ENCODE peak calls at places on chromosomes 2 and 18, in seven cellular contexts. E is AG10803, R is LoVo, X is fibroblast of gingiva, D is EL, H is iPS-NIHi11, S is GM20000. T is an unnamed sample.

GRCh38 chr2:24199968-24200590 is 25.2 kb downstream of the FAM228A start:
- DNase-seq in D (no peak), E (no peak), S (no peak), R (no peak), H (no peak), X (no peak), T (no peak)

GRCh38 chr2:237573721-237574415 is 7.5 kb downstream of the PRLH start:
- DNase-seq in R (no peak), H (no peak), S (no peak), E (no peak), X (no peak), D (no peak), T (no peak)

GRCh38 chr2:8448822-8449577 is 232.9 kb upstream of the ID2 start:
- DNase-seq in E (no peak), H (no peak), D (no peak), S (no peak), R (peak; percentile 14), X (no peak), T (no peak)

GRCh38 chr2:224584111-224584764 is 925 bp downstream of the CUL3 start:
- DNase-seq in D (peak; percentile 49), R (peak; percentile 7), H (peak; percentile 8), X (peak; percentile 21), E (peak; percentile 38), S (no peak), T (peak; percentile 31)

GRCh38 chr2:173972636-173973035 is 7.5 kb upstream of the SP3 start:
- DNase-seq in R (peak; percentile 76), S (no peak), H (no peak), D (peak; percentile 77), X (no peak), E (no peak), T (peak; percentile 95)

GRCh38 chr18:35777042-35777441 is 195.4 kb upstream of the RMP24 start:
- DNase-seq in D (no peak), S (no peak), R (peak; percentile 20), E (no peak), X (no peak), H (peak; percentile 31), T (peak; percentile 5)

GRCh38 chr2:170812716-170813585 is 3.7 kb upstream of the GAD1 start:
- DNase-seq in S (peak; percentile 67), X (peak; percentile 90), H (peak; percentile 73), R (peak; percentile 78), D (peak; percentile 75), E (peak; percentile 95), T (peak; percentile 94)

GRCh38 chr2:121398853-121399252 is 113.9 kb upstream of the TFCP2L1 start:
- DNase-seq in D (no peak), H (no peak), S (no peak), R (no peak), E (no peak), X (no peak), T (no peak)

GRCh38 chr2:66573866-66574265 is 138.9 kb downstream of the MEIS1 start:
- DNase-seq in D (peak; percentile 48), E (no peak), H (peak; percentile 61), X (no peak), S (no peak), R (no peak), T (no peak)

GRCh38 chr2:241519669-241520068 is 11.3 kb upstream of the STK25 start:
- DNase-seq in S (no peak), E (no peak), R (no peak), X (no peak), D (no peak), H (peak; percentile 17), T (no peak)

GRCh38 chr18:61727241-61727640 is 165.6 kb downstream of the RNF152 start:
- DNase-seq in D (peak; percentile 52), H (no peak), S (no peak), X (peak; percentile 12), E (peak; percentile 19), R (no peak), T (peak; percentile 4)

GRCh38 chr2:88355486-88355885 is 97.0 kb downstream of the FOXI3 start:
- DNase-seq in D (no peak), R (no peak), X (no peak), S (no peak), E (no peak), H (peak; percentile 33), T (no peak)

GRCh38 chr2:194822097-194822496 is 834.9 kb upstream of the SLC39A10 start:
- DNase-seq in E (no peak), D (no peak), X (no peak), R (no peak), S (no peak), H (no peak), T (no peak)

GRCh38 chr2:20615466-20616241 is 35.2 kb downstream of the HS1BP3 start:
- DNase-seq in X (no peak), E (no peak), H (no peak), R (no peak), S (no peak), D (no peak), T (no peak)

GRCh38 chr2:109185338-109185737 is 56.3 kb downstream of the SH3RF3 start:
- DNase-seq in D (peak; percentile 79), X (peak; percentile 95), S (no peak), H (no peak), R (no peak), E (peak; percentile 94), T (no peak)

GRCh38 chr2:7028846-7029245 is 111.6 kb downstream of the RNF144A start:
- DNase-seq in H (no peak), S (no peak), D (no peak), E (no peak), R (no peak), X (no peak), T (no peak)

GRCh38 chr2:189555243-189555642 is 25.3 kb downstream of the SLC40A1 start:
- DNase-seq in S (no peak), X (no peak), H (no peak), D (peak; percentile 28), E (no peak), R (peak; percentile 29), T (peak; percentile 76)

GRCh38 chr2:128643221-128644065 is 324.8 kb upstream of the HS6ST1 start:
- DNase-seq in S (no peak), R (no peak), E (no peak), H (peak; percentile 3), D (no peak), X (no peak), T (no peak)

GRCh38 chr2:160878622-160879021 is 281.6 kb upstream of the TANK start:
- DNase-seq in H (no peak), E (no peak), S (no peak), D (no peak), X (no peak), R (no peak), T (no peak)

GRCh38 chr2:63364866-63365265 is 223.4 kb downstream of the WDPCP start:
- DNase-seq in R (no peak), D (no peak), E (no peak), S (no peak), X (no peak), H (no peak), T (peak; percentile 27)

GRCh38 chr2:134884435-134884834 is 34.2 kb upstream of the CCNT2 start:
- DNase-seq in S (no peak), E (no peak), D (no peak), R (no peak), H (no peak), X (no peak), T (no peak)

GRCh38 chr2:53450885-53451284 is 316.7 kb upstream of the CHAC2 start:
- DNase-seq in S (no peak), H (no peak), E (no peak), R (no peak), X (no peak), D (no peak), T (no peak)

T was measured in PC-3.